ENCODE peak calls at places on chromosomes 4 and X, in five cellular contexts. Q is stimulated activated CD8-positive, alpha-beta memory T cell treated with anti-CD3 and anti-CD28 coated beads, Interleukin-4, amount 100 ng/mL, for 48 hours; M is stimulated activated CD4-positive, alpha-beta T cell treated with anti-CD3 and anti-CD28 coated beads, Interleukin-4, amount 100 ng/mL, for 24 hours; D is Right ventricle myocardium superior; L is RPMI7951. I is an unnamed sample.

GRCh38 chrX:30309139-30309571 is at the start of gene NR0B1:
- DNase-seq in Q (no peak), M (no peak), D (peak; percentile 39), L (no peak), I (no peak)

GRCh38 chrX:129694805-129695204 is 40.0 kb upstream of the APLN start:
- DNase-seq in Q (no peak), M (no peak), D (no peak), L (no peak), I (no peak)

GRCh38 chrX:40996886-40997530 is 88.2 kb upstream of the USP9X start:
- DNase-seq in Q (no peak), M (no peak), D (no peak), L (peak; percentile 86), I (no peak)

GRCh38 chrX:49001521-49002090 is 458 bp downstream of the GRIPAP1 start:
- DNase-seq in Q (peak; percentile 66), M (peak; percentile 45), D (no peak), L (peak; percentile 70), I (peak; percentile 63)

GRCh38 chr4:159281781-159282180 is 178.9 kb downstream of the RAPGEF2 start:
- DNase-seq in Q (no peak), M (no peak), D (no peak), L (no peak), I (no peak)

GRCh38 chrX:110180928-110181310 is 137.0 kb downstream of the AMMECR1 start:
- DNase-seq in Q (no peak), M (no peak), D (no peak), L (peak; percentile 72), I (no peak)

GRCh38 chr4:82247171-82247570 is 126.6 kb downstream of the HNRNPD start:
- DNase-seq in Q (no peak), M (no peak), D (no peak), L (no peak), I (no peak)

GRCh38 chr4:55722132-55722531 is 86.0 kb upstream of the NMU start:
- DNase-seq in Q (no peak), M (no peak), D (no peak), L (no peak), I (no peak)

GRCh38 chr4:158020175-158020574 is 152.7 kb downstream of the GASK1B start:
- DNase-seq in Q (no peak), M (no peak), D (no peak), L (peak; percentile 91), I (no peak)

GRCh38 chr4:184511156-184511555 is 36.8 kb upstream of the IRF2 start:
- DNase-seq in Q (no peak), M (no peak), D (no peak), L (no peak), I (no peak)

GRCh38 chr4:7674706-7675105 is 240.0 kb upstream of the PSAPL1 start:
- DNase-seq in Q (no peak), M (no peak), D (no peak), L (no peak), I (no peak)

GRCh38 chr4:53055274-53055673 is 193.2 kb downstream of the RASL11B start:
- DNase-seq in Q (no peak), M (no peak), D (no peak), L (peak; percentile 91), I (no peak)

GRCh38 chr4:109728385-109728784 is 1.5 kb downstream of the PLA2G12A start:
- DNase-seq in Q (no peak), M (no peak), D (no peak), L (no peak), I (no peak)

GRCh38 chr4:99321241-99322191 is at the start of gene ADH1B:
- DNase-seq in Q (no peak), M (no peak), D (peak; percentile 37), L (no peak), I (no peak)